ENCODE peak calls at places on chromosome 15, in eight cellular contexts. One of them, this sample, is unnamed.

GRCh38 chr15:92073044-92073785 is 219.7 kb downstream of the SLCO3A1 start:
- DNase-seq in A549: no peak
- DNase-seq in HCT116: no peak
- DNase-seq in WTC11: no peak
- DNase-seq in K562: no peak
- DNase-seq in SK-N-SH: no peak
- DNase-seq in HepG2: no peak
- DNase-seq in endothelial cell of umbilical vein: no peak
- DNase-seq in this sample: no peak

GRCh38 chr15:93664180-93664951 is 567.0 kb upstream of the MCTP2 start:
- DNase-seq in A549: no peak
- DNase-seq in HCT116: no peak
- DNase-seq in WTC11: no peak
- DNase-seq in K562: no peak
- DNase-seq in SK-N-SH: no peak
- DNase-seq in HepG2: no peak
- DNase-seq in endothelial cell of umbilical vein: no peak
- DNase-seq in this sample: no peak

GRCh38 chr15:72722071-72722696 is 36.2 kb downstream of the BBS4 start:
- DNase-seq in A549: peak
- DNase-seq in HCT116: peak
- DNase-seq in WTC11: peak
- DNase-seq in K562: peak
- DNase-seq in SK-N-SH: peak
- DNase-seq in HepG2: peak
- DNase-seq in endothelial cell of umbilical vein: peak
- DNase-seq in this sample: peak

GRCh38 chr15:82750831-82751181 is 41.1 kb upstream of the AP3B2 start:
- DNase-seq in A549: peak
- DNase-seq in HCT116: no peak
- DNase-seq in WTC11: no peak
- DNase-seq in K562: no peak
- DNase-seq in SK-N-SH: peak
- DNase-seq in HepG2: no peak
- DNase-seq in endothelial cell of umbilical vein: no peak
- DNase-seq in this sample: no peak

GRCh38 chr15:63855735-63856134 is 22.0 kb upstream of the HERC1 start:
- DNase-seq in A549: no peak
- DNase-seq in HCT116: no peak
- DNase-seq in WTC11: no peak
- DNase-seq in K562: no peak
- DNase-seq in SK-N-SH: no peak
- DNase-seq in HepG2: no peak
- DNase-seq in endothelial cell of umbilical vein: no peak
- DNase-seq in this sample: no peak

GRCh38 chr15:56749982-56750381 is 16.7 kb upstream of the ZNF280D start:
- DNase-seq in A549: no peak
- DNase-seq in HCT116: no peak
- DNase-seq in WTC11: no peak
- DNase-seq in K562: no peak
- DNase-seq in SK-N-SH: no peak
- DNase-seq in HepG2: no peak
- DNase-seq in endothelial cell of umbilical vein: no peak
- DNase-seq in this sample: no peak

GRCh38 chr15:85504739-85505676 is 124.6 kb downstream of the AKAP13 start:
- DNase-seq in A549: peak
- DNase-seq in HCT116: peak
- DNase-seq in WTC11: no peak
- DNase-seq in K562: peak
- DNase-seq in SK-N-SH: peak
- DNase-seq in HepG2: peak
- DNase-seq in endothelial cell of umbilical vein: peak
- DNase-seq in this sample: peak

GRCh38 chr15:43423793-43424192 is 52.9 kb downstream of the TUBGCP4 start:
- DNase-seq in A549: no peak
- DNase-seq in HCT116: no peak
- DNase-seq in WTC11: no peak
- DNase-seq in K562: no peak
- DNase-seq in SK-N-SH: no peak
- DNase-seq in HepG2: no peak
- DNase-seq in endothelial cell of umbilical vein: no peak
- DNase-seq in this sample: no peak

GRCh38 chr15:41629883-41630282 is 30.3 kb upstream of the MGA start:
- DNase-seq in A549: no peak
- DNase-seq in HCT116: no peak
- DNase-seq in WTC11: no peak
- DNase-seq in K562: no peak
- DNase-seq in SK-N-SH: no peak
- DNase-seq in HepG2: no peak
- DNase-seq in endothelial cell of umbilical vein: no peak
- DNase-seq in this sample: no peak

GRCh38 chr15:95883064-95883463 is 447.4 kb upstream of the NR2F2 start:
- DNase-seq in A549: no peak
- DNase-seq in HCT116: no peak
- DNase-seq in WTC11: peak
- DNase-seq in K562: no peak
- DNase-seq in SK-N-SH: no peak
- DNase-seq in HepG2: no peak
- DNase-seq in endothelial cell of umbilical vein: no peak
- DNase-seq in this sample: no peak

GRCh38 chr15:78177447-78177873 is 28.3 kb downstream of the IDH3A start:
- DNase-seq in A549: peak
- DNase-seq in HCT116: peak
- DNase-seq in WTC11: peak
- DNase-seq in K562: peak
- DNase-seq in SK-N-SH: peak
- DNase-seq in HepG2: peak
- DNase-seq in endothelial cell of umbilical vein: peak
- DNase-seq in this sample: peak

GRCh38 chr15:50797926-50798325 is 32.4 kb upstream of the SPPL2A start:
- DNase-seq in A549: no peak
- DNase-seq in HCT116: no peak
- DNase-seq in WTC11: no peak
- DNase-seq in K562: no peak
- DNase-seq in SK-N-SH: no peak
- DNase-seq in HepG2: no peak
- DNase-seq in endothelial cell of umbilical vein: no peak
- DNase-seq in this sample: no peak

GRCh38 chr15:96470682-96471290 is 140.3 kb downstream of the NR2F2 start:
- DNase-seq in A549: no peak
- DNase-seq in HCT116: no peak
- DNase-seq in WTC11: no peak
- DNase-seq in K562: no peak
- DNase-seq in SK-N-SH: no peak
- DNase-seq in HepG2: no peak
- DNase-seq in endothelial cell of umbilical vein: no peak
- DNase-seq in this sample: no peak

GRCh38 chr15:71294636-71295241 is 179.5 kb downstream of the THSD4 start:
- DNase-seq in A549: peak
- DNase-seq in HCT116: peak
- DNase-seq in WTC11: no peak
- DNase-seq in K562: no peak
- DNase-seq in SK-N-SH: no peak
- DNase-seq in HepG2: no peak
- DNase-seq in endothelial cell of umbilical vein: no peak
- DNase-seq in this sample: no peak

GRCh38 chr15:48424076-48424475 is 92.8 kb downstream of the DUT start:
- DNase-seq in A549: no peak
- DNase-seq in HCT116: no peak
- DNase-seq in WTC11: no peak
- DNase-seq in K562: no peak
- DNase-seq in SK-N-SH: no peak
- DNase-seq in HepG2: no peak
- DNase-seq in endothelial cell of umbilical vein: peak
- DNase-seq in this sample: peak

GRCh38 chr15:91936182-91936775 is 82.8 kb downstream of the SLCO3A1 start:
- DNase-seq in A549: no peak
- DNase-seq in HCT116: no peak
- DNase-seq in WTC11: no peak
- DNase-seq in K562: no peak
- DNase-seq in SK-N-SH: no peak
- DNase-seq in HepG2: no peak
- DNase-seq in endothelial cell of umbilical vein: no peak
- DNase-seq in this sample: no peak

GRCh38 chr15:48440084-48440483 is 108.9 kb downstream of the DUT start:
- DNase-seq in A549: no peak
- DNase-seq in HCT116: no peak
- DNase-seq in WTC11: peak
- DNase-seq in K562: no peak
- DNase-seq in SK-N-SH: no peak
- DNase-seq in HepG2: no peak
- DNase-seq in endothelial cell of umbilical vein: no peak
- DNase-seq in this sample: no peak

GRCh38 chr15:58200739-58201138 is 62.6 kb downstream of the AQP9 start:
- DNase-seq in A549: no peak
- DNase-seq in HCT116: no peak
- DNase-seq in WTC11: no peak
- DNase-seq in K562: no peak
- DNase-seq in SK-N-SH: no peak
- DNase-seq in HepG2: no peak
- DNase-seq in endothelial cell of umbilical vein: no peak
- DNase-seq in this sample: no peak

GRCh38 chr15:47157827-47158226 is 559.5 kb upstream of the SEMA6D start:
- DNase-seq in A549: no peak
- DNase-seq in HCT116: no peak
- DNase-seq in WTC11: no peak
- DNase-seq in K562: no peak
- DNase-seq in SK-N-SH: no peak
- DNase-seq in HepG2: no peak
- DNase-seq in endothelial cell of umbilical vein: no peak
- DNase-seq in this sample: no peak

GRCh38 chr15:25783607-25784131 is 79.5 kb downstream of the ATP10A start:
- DNase-seq in A549: peak
- DNase-seq in HCT116: no peak
- DNase-seq in WTC11: peak
- DNase-seq in K562: peak
- DNase-seq in SK-N-SH: no peak
- DNase-seq in HepG2: no peak
- DNase-seq in endothelial cell of umbilical vein: no peak
- DNase-seq in this sample: peak

GRCh38 chr15:89087066-89087829 is 1.0 kb upstream of the ABHD2 start:
- DNase-seq in A549: no peak
- DNase-seq in HCT116: no peak
- DNase-seq in WTC11: no peak
- DNase-seq in K562: no peak
- DNase-seq in SK-N-SH: no peak
- DNase-seq in HepG2: no peak
- DNase-seq in endothelial cell of umbilical vein: no peak
- DNase-seq in this sample: no peak
- TF ChIP-seq MAX in A549: no peak
- TF ChIP-seq MAX in HCT116: no peak
- TF ChIP-seq MAX in WTC11: peak
- TF ChIP-seq MAX in K562: no peak
- TF ChIP-seq MAX in SK-N-SH: no peak
- TF ChIP-seq MAX in HepG2: no peak
- TF ChIP-seq MAX in endothelial cell of umbilical vein: no peak
- TF ChIP-seq MAX in this sample: no peak

GRCh38 chr15:31396881-31397560 is 70.4 kb downstream of the KLF13 start:
- DNase-seq in A549: peak
- DNase-seq in HCT116: peak
- DNase-seq in WTC11: peak
- DNase-seq in K562: peak
- DNase-seq in SK-N-SH: peak
- DNase-seq in HepG2: peak
- DNase-seq in endothelial cell of umbilical vein: peak
- DNase-seq in this sample: peak
- TF ChIP-seq CTCF in A549: peak
- TF ChIP-seq CTCF in HCT116: no peak
- TF ChIP-seq CTCF in WTC11: no peak
- TF ChIP-seq CTCF in K562: peak
- TF ChIP-seq CTCF in SK-N-SH: no peak
- TF ChIP-seq CTCF in HepG2: peak
- TF ChIP-seq CTCF in endothelial cell of umbilical vein: no peak
- TF ChIP-seq CTCF in this sample: no peak

DNA sequence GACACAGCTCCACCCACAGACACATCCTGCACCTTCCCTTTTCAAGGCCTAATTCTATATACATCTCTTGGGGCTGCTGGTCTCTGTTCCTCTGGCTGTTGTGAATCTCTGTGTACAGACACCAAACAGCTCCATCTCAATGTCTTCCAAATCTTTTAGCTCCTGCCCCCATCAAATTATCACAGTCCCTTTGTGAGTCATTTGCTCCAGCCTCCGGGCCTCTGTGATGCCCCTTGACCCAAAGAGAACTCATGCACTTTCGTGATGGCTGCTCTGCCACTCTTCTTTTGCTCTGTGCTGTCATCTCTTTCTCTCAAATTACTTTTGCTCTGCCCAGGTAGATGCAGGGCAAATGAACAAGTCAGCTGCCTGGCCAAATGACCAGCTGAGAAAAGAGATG is 369.0 kb upstream of the CDIN1 start:
- DNase-seq in A549: no peak
- DNase-seq in HCT116: no peak
- DNase-seq in WTC11: no peak
- DNase-seq in K562: no peak
- DNase-seq in SK-N-SH: no peak
- DNase-seq in HepG2: no peak
- DNase-seq in endothelial cell of umbilical vein: no peak
- DNase-seq in this sample: no peak
- TF ChIP-seq MAX in A549: no peak
- TF ChIP-seq MAX in HCT116: no peak
- TF ChIP-seq MAX in WTC11: no peak
- TF ChIP-seq MAX in K562: no peak
- TF ChIP-seq MAX in SK-N-SH: no peak
- TF ChIP-seq MAX in HepG2: no peak
- TF ChIP-seq MAX in endothelial cell of umbilical vein: no peak
- TF ChIP-seq MAX in this sample: no peak

DNA sequence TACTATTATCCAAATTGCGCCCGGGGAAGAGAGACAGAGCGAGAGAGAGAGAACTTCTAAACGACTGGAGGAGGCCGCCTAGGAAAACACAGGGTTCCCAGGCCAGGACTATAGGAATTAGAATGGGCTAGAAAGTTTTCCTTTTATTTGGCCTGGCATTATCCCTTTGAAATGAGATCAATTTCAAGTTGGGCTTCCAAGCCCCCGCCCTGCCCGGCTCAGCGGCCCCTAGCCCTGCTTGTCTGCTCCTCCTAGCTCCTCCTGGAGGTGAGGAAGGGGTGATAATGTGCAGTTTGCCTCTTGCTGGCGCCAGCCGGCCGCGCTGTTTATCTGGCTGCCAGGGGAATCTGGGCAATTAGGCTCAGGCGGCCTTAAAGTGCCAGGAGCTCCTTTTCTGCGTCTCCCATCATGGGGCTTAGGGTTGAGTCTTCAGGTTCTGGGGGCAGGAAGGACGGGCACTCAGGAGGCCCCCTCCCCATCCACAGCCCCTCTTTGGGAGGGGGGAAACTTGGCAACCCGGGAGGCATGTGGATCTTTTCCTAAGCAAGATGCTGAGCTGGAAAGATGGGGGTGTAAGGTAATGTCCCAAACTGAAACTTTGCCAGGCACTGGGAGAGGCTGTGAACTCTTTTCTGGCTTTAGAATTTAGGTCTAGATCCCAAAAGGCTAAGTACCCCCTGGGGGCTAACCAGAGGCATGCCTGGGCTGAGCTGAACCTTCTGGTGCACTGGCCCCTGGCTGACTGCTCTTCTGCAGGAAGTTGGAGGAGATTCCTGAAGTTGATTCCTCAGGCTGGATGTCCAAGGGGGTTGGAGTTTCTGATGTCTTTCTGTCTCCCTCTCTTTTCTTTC is 5.5 kb downstream of the SMAD6 start:
- DNase-seq in A549: peak
- DNase-seq in HCT116: no peak
- DNase-seq in WTC11: peak
- DNase-seq in K562: no peak
- DNase-seq in SK-N-SH: peak
- DNase-seq in HepG2: peak
- DNase-seq in endothelial cell of umbilical vein: peak
- DNase-seq in this sample: no peak
- TF ChIP-seq CTCF in A549: peak
- TF ChIP-seq CTCF in HCT116: peak
- TF ChIP-seq CTCF in WTC11: no peak
- TF ChIP-seq CTCF in K562: no peak
- TF ChIP-seq CTCF in SK-N-SH: peak
- TF ChIP-seq CTCF in HepG2: peak
- TF ChIP-seq CTCF in endothelial cell of umbilical vein: no peak
- TF ChIP-seq CTCF in this sample: no peak